ENCODE peak calls at places on chromosomes 12 and 14, in eight cellular contexts. B, X, U, W, O, J, T and K are unnamed samples.

GRCh38 chr12:89999699-90000505 is 291.3 kb upstream of the ATP2B1 start:
- DNase-seq in B (no peak), X (no peak), U (no peak), W (no peak), O (peak), J (no peak), T (no peak), K (no peak)

GRCh38 chr14:21087294-21088091 is 11.0 kb downstream of the ZNF219 start:
- DNase-seq in B (no peak), X (no peak), U (no peak), W (no peak), O (peak), J (no peak), T (peak), K (peak)

GRCh38 chr12:92109613-92110012 is 36.0 kb downstream of the BTG1 start:
- DNase-seq in B (no peak), X (no peak), U (no peak), W (no peak), O (no peak), J (no peak), T (no peak), K (no peak)

GRCh38 chr12:48780381-48781025 is 8.4 kb downstream of the ADCY6 start:
- DNase-seq in B (no peak), X (no peak), U (no peak), W (no peak), O (no peak), J (no peak), T (no peak), K (no peak)

GRCh38 chr12:130916251-130916911 is 37.3 kb upstream of the ADGRD1 start:
- DNase-seq in B (peak), X (peak), U (peak), W (peak), O (no peak), J (peak), T (peak), K (peak)

GRCh38 chr14:34009956-34010355 is 59.1 kb upstream of the EGLN3 start:
- DNase-seq in B (no peak), X (no peak), U (no peak), W (no peak), O (no peak), J (no peak), T (no peak), K (no peak)

GRCh38 chr14:103576371-103577024 is 13.7 kb downstream of the COA8 start:
- DNase-seq in B (no peak), X (no peak), U (peak), W (no peak), O (peak), J (peak), T (peak), K (peak)

GRCh38 chr14:89507521-89507920 is 90.5 kb upstream of the FOXN3 start:
- DNase-seq in B (no peak), X (peak), U (peak), W (no peak), O (peak), J (no peak), T (no peak), K (no peak)

GRCh38 chr12:51788876-51789275 is 59.6 kb downstream of the FIGNL2 start:
- DNase-seq in B (no peak), X (no peak), U (no peak), W (no peak), O (peak), J (no peak), T (no peak), K (no peak)

GRCh38 chr12:12376636-12377448 is 20.0 kb downstream of the BORCS5 start:
- DNase-seq in B (peak), X (peak), U (peak), W (peak), O (peak), J (no peak), T (peak), K (peak)

GRCh38 chr12:120972870-120973543 is 5.3 kb upstream of the HNF1A start:
- DNase-seq in B (no peak), X (no peak), U (no peak), W (peak), O (no peak), J (no peak), T (peak), K (peak)

GRCh38 chr12:75892779-75893408 is 138.7 kb downstream of the PHLDA1 start:
- DNase-seq in B (no peak), X (no peak), U (no peak), W (no peak), O (peak), J (peak), T (no peak), K (no peak)

GRCh38 chr12:45850302-45850701 is 120.8 kb downstream of the ARID2 start:
- DNase-seq in B (no peak), X (no peak), U (no peak), W (no peak), O (no peak), J (no peak), T (no peak), K (no peak)

GRCh38 chr14:72708708-72709475 is 185.0 kb downstream of the DPF3 start:
- DNase-seq in B (no peak), X (no peak), U (peak), W (no peak), O (no peak), J (no peak), T (peak), K (peak)

GRCh38 chr12:46585854-46586621 is 213.5 kb upstream of the SLC38A2 start:
- DNase-seq in B (no peak), X (no peak), U (no peak), W (no peak), O (peak), J (no peak), T (no peak), K (peak)

GRCh38 chr12:56448860-56449621 is at the start of gene TIMELESS:
- DNase-seq in B (peak), X (peak), U (peak), W (peak), O (peak), J (peak), T (peak), K (peak)

GRCh38 chr12:237026-237815 is 23.3 kb upstream of the SLC6A12 start:
- DNase-seq in B (no peak), X (no peak), U (no peak), W (no peak), O (no peak), J (no peak), T (no peak), K (no peak)

GRCh38 chr12:51082561-51083139 is 746 bp downstream of the CSRNP2 start:
- DNase-seq in B (no peak), X (no peak), U (peak), W (no peak), O (no peak), J (peak), T (no peak), K (peak)

GRCh38 chr12:6570264-6570887 is 2.3 kb upstream of the NOP2 start:
- DNase-seq in B (no peak), X (no peak), U (peak), W (peak), O (no peak), J (peak), T (peak), K (peak)

GRCh38 chr14:84208451-84208850 is 1321.5 kb upstream of the FLRT2 start:
- DNase-seq in B (no peak), X (no peak), U (peak), W (no peak), O (no peak), J (no peak), T (no peak), K (no peak)

GRCh38 chr14:74509587-74510210 is 16.1 kb downstream of the ISCA2 start:
- DNase-seq in B (no peak), X (no peak), U (no peak), W (no peak), O (no peak), J (no peak), T (no peak), K (no peak)

GRCh38 chr14:105497671-105498429 is 6.8 kb downstream of the TEDC1 start:
- DNase-seq in B (peak), X (peak), U (no peak), W (no peak), O (no peak), J (no peak), T (peak), K (no peak)

GRCh38 chr14:24241829-24242443 is 487 bp downstream of the TINF2 start:
- DNase-seq in B (peak), X (peak), U (peak), W (peak), O (peak), J (peak), T (peak), K (peak)

GRCh38 chr12:57619434-57620244 is 8.4 kb downstream of the ARHGEF25 start:
- DNase-seq in B (no peak), X (no peak), U (no peak), W (no peak), O (no peak), J (no peak), T (peak), K (peak)

GRCh38 chr12:49698619-49699545 is 8.3 kb downstream of the FMNL3 start:
- DNase-seq in B (no peak), X (peak), U (no peak), W (no peak), O (no peak), J (peak), T (peak), K (peak)

GRCh38 chr12:78938341-78939084 is 73.9 kb downstream of the SYT1 start:
- DNase-seq in B (no peak), X (no peak), U (no peak), W (no peak), O (no peak), J (no peak), T (no peak), K (no peak)

GRCh38 chr12:123269395-123269892 is 2.2 kb downstream of the CDK2AP1 start:
- DNase-seq in B (no peak), X (peak), U (peak), W (peak), O (no peak), J (peak), T (peak), K (peak)

GRCh38 chr12:14771651-14772137 is 31.6 kb downstream of the WBP11 start:
- DNase-seq in B (no peak), X (peak), U (no peak), W (no peak), O (no peak), J (no peak), T (peak), K (peak)

GRCh38 chr14:96614528-96614927 is 112.3 kb downstream of the PAPOLA start:
- DNase-seq in B (no peak), X (no peak), U (no peak), W (peak), O (no peak), J (no peak), T (no peak), K (no peak)

GRCh38 chr12:70609739-70610491 is 27.3 kb downstream of the PTPRB start:
- DNase-seq in B (no peak), X (peak), U (peak), W (no peak), O (no peak), J (peak), T (peak), K (peak)

GRCh38 chr12:56169225-56169759 is 11.1 kb downstream of the MYL6 start:
- DNase-seq in B (no peak), X (no peak), U (no peak), W (no peak), O (no peak), J (no peak), T (no peak), K (no peak)

GRCh38 chr12:75329918-75330826 is at the start of gene CAPS2:
- DNase-seq in B (peak), X (peak), U (peak), W (peak), O (peak), J (peak), T (peak), K (peak)